ENCODE peak calls at places on chromosomes 4 and X, in ten cellular contexts. R is colonic mucosa; Z is fibroblast of lung; P is tibial nerve; H is CD8-positive, alpha-beta memory T cell; F is Peyer's patch; O is aorta; C is tibial artery; K is IMR-90; W is neuronal stem cell. G is an unnamed sample.
A peak's percentile ranks its signal among the peaks of the same experiment; 100 is the strongest.

GRCh38 chr4:184805462-184806245 is 20.1 kb downstream of the ACSL1 start:
- DNase-seq in R (peak; percentile 88), Z (no peak), P (peak; percentile 40), H (no peak), F (peak; percentile 77), O (no peak), C (peak; percentile 67), K (no peak), W (no peak), G (no peak)

GRCh38 chr4:28373601-28374000 is 1513.0 kb downstream of the STIM2 start:
- DNase-seq in R (no peak), Z (peak; percentile 42), P (no peak), H (no peak), F (no peak), O (no peak), C (no peak), K (peak; percentile 77), W (no peak), G (no peak)

GRCh38 chr4:122873752-122874151 is 47.1 kb downstream of the FGF2 start:
- DNase-seq in R (no peak), Z (peak; percentile 92), P (no peak), H (no peak), F (no peak), O (no peak), C (no peak), K (peak; percentile 88), W (no peak), G (no peak)

GRCh38 chr4:26081795-26082498 is 167.9 kb downstream of the SMIM20 start:
- DNase-seq in R (no peak), Z (peak; percentile 49), P (no peak), H (no peak), F (no peak), O (no peak), C (no peak), K (peak; percentile 52), W (peak; percentile 43), G (no peak)

GRCh38 chr4:7434766-7435150 is at the start of gene PSAPL1:
- DNase-seq in R (peak; percentile 40), Z (peak; percentile 33), P (no peak), H (peak; percentile 35), F (no peak), O (no peak), C (no peak), K (peak; percentile 3), W (no peak), G (no peak)

GRCh38 chr4:1360423-1361283 is 13.6 kb downstream of the UVSSA start:
- DNase-seq in R (no peak), Z (peak; percentile 60), P (no peak), H (no peak), F (no peak), O (no peak), C (no peak), K (peak; percentile 69), W (no peak), G (no peak)

GRCh38 chr4:114603455-114603854 is 4.8 kb downstream of the UGT8 start:
- DNase-seq in R (no peak), Z (no peak), P (no peak), H (no peak), F (peak; percentile 66), O (no peak), C (no peak), K (no peak), W (no peak), G (no peak)

GRCh38 chrX:74119016-74119910 is 184.7 kb upstream of the ZCCHC13 start:
- DNase-seq in R (no peak), Z (peak; percentile 66), P (no peak), H (no peak), F (no peak), O (no peak), C (no peak), K (peak; percentile 57), W (no peak), G (no peak)

GRCh38 chrX:614136-614535 is 16.5 kb upstream of the SHOX start:
- DNase-seq in R (no peak), Z (no peak), P (no peak), H (no peak), F (no peak), O (no peak), C (no peak), K (no peak), W (no peak), G (no peak)

GRCh38 chrX:121479406-121479805 is 432.0 kb downstream of the GLUD2 start:
- DNase-seq in R (no peak), Z (no peak), P (no peak), H (no peak), F (no peak), O (no peak), C (no peak), K (no peak), W (no peak), G (no peak)

GRCh38 chr4:152780267-152780811 is 585 bp downstream of the ARFIP1 start:
- DNase-seq in R (peak; percentile 42), Z (peak; percentile 25), P (no peak), H (no peak), F (no peak), O (no peak), C (no peak), K (peak; percentile 22), W (no peak), G (no peak)

GRCh38 chr4:52957220-52957686 is 95.1 kb downstream of the RASL11B start:
- DNase-seq in R (peak; percentile 24), Z (peak; percentile 40), P (no peak), H (no peak), F (no peak), O (no peak), C (no peak), K (peak; percentile 58), W (peak; percentile 48), G (no peak)

GRCh38 chrX:41148553-41148952 is 63.3 kb downstream of the USP9X start:
- DNase-seq in R (no peak), Z (peak; percentile 80), P (no peak), H (no peak), F (no peak), O (no peak), C (no peak), K (peak; percentile 84), W (no peak), G (no peak)

GRCh38 chr4:150570862-150571261 is 11.1 kb upstream of the MAB21L2 start:
- DNase-seq in R (no peak), Z (no peak), P (no peak), H (no peak), F (no peak), O (no peak), C (no peak), K (no peak), W (no peak), G (no peak)

GRCh38 chr4:15506464-15506863 is 36.8 kb downstream of the CC2D2A start:
- DNase-seq in R (no peak), Z (peak; percentile 86), P (no peak), H (no peak), F (no peak), O (no peak), C (no peak), K (peak; percentile 82), W (no peak), G (no peak)

GRCh38 chrX:123884809-123885408 is 25.1 kb downstream of the XIAP start:
- DNase-seq in R (peak; percentile 53), Z (peak; percentile 38), P (no peak), H (no peak), F (no peak), O (no peak), C (no peak), K (peak; percentile 52), W (peak; percentile 5), G (peak; percentile 0)

GRCh38 chr4:151659631-151660030 is 101.2 kb downstream of the GATB start:
- DNase-seq in R (no peak), Z (peak; percentile 40), P (no peak), H (no peak), F (no peak), O (no peak), C (no peak), K (no peak), W (no peak), G (no peak)

GRCh38 chr4:10732235-10732975 is 47.8 kb upstream of the CLNK start:
- DNase-seq in R (no peak), Z (no peak), P (no peak), H (no peak), F (no peak), O (no peak), C (no peak), K (no peak), W (no peak), G (no peak)

GRCh38 chr4:128455076-128455345 is 167.4 kb upstream of the PGRMC2 start:
- DNase-seq in R (no peak), Z (no peak), P (no peak), H (no peak), F (no peak), O (no peak), C (no peak), K (no peak), W (no peak), G (no peak)
- H3K4me3 ChIP-seq in R (no peak overlapping the region), Z (no peak overlapping the region), P (no peak overlapping the region), H (no peak overlapping the region), F (no peak overlapping the region), O (no peak overlapping the region), C (no peak overlapping the region), K (no peak overlapping the region), W (no peak overlapping the region), G (no peak overlapping the region)

GRCh38 chr4:102815981-102816380 is 11.4 kb downstream of the UBE2D3 start:
- DNase-seq in R (no peak), Z (peak; percentile 93), P (no peak), H (no peak), F (no peak), O (no peak), C (no peak), K (peak; percentile 95), W (peak; percentile 6), G (no peak)
- H3K4me1 ChIP-seq in R (peaks cover 12% of the 10 kb centered on the region), Z (peaks cover 17% of the 10 kb centered on the region), P (no peaks in the 10 kb centered on the region), H (peaks cover 97% of the 10 kb centered on the region), F (no peaks in the 10 kb centered on the region), O (peaks cover 9% of the 10 kb centered on the region), C (peaks cover 74% of the 10 kb centered on the region), K (peaks cover 6% of the 10 kb centered on the region), W (no peaks in the 10 kb centered on the region), G (peaks cover 97% of the 10 kb centered on the region)

GRCh38 chrX:139933904-139934303 is 1.1 kb upstream of the ATP11C start:
- DNase-seq in R (peak; percentile 53), Z (no peak), P (no peak), H (no peak), F (peak; percentile 65), O (no peak), C (no peak), K (no peak), W (no peak), G (no peak)
- H3K4me3 ChIP-seq in R (peak overlapping the region; percentile 61), Z (peak overlapping the region; percentile 52), P (peak overlapping the region; percentile 91), H (no peak overlapping the region), F (peak overlapping the region; percentile 84), O (no peak overlapping the region), C (peak overlapping the region; percentile 90), K (peak overlapping the region; percentile 80), W (no peak overlapping the region), G (no peak overlapping the region)

DNA sequence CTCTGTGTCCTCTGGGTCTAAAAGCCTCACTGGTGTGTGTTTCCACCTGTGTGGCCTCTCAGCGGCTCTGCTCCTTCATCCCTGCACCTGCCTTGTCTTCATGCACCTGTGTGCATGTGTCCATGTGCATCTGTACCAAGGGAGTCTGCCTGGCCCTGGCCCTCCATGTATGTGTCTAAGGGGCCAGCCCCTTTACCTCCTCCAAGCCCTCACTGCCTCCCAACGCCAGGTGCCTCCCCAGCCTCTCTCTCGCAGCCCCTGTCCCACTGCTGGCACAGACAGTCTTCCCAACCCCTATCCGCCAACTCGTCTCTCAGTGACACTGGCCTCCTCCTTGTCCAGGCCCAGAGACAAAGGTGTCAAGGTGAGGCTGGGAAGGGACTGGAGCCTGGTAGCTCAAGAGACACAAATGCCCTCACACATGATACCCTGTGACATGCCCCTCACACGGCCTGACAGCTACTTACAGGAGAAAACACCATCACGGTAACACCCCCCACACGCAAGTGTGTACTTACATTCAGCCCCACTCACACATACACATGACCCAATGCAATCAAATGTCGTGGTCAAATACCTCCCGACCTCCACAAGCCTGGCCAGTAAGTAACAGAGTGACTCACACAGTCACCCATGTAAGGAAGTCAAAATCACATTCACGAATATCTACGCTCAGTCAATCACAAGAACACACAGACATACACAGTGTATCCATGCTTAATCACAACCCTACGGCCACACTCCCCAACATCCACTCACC is 11.4 kb downstream of the L1CAM start:
- DNase-seq in R (no peak), Z (peak; percentile 4), P (no peak), H (no peak), F (no peak), O (no peak), C (no peak), K (no peak), W (no peak), G (no peak)
- H3K4me1 ChIP-seq in R (no peaks in the 10 kb centered on the region), Z (no peaks in the 10 kb centered on the region), P (no peaks in the 10 kb centered on the region), H (no peaks in the 10 kb centered on the region), F (no peaks in the 10 kb centered on the region), O (no peaks in the 10 kb centered on the region), C (no peaks in the 10 kb centered on the region), K (no peaks in the 10 kb centered on the region), W (peaks cover 46% of the 10 kb centered on the region), G (no peaks in the 10 kb centered on the region)